ENCODE peak calls at places on chromosomes 4 and X, in ten cellular contexts. E, Z, D, H, Y, G, U, X, P and Q are unnamed samples.

GRCh38 chr4:78417603-78418002 is 134.0 kb upstream of the ANXA3 start:
- DNase-seq in G (no peak), Z (no peak), X (no peak), H (no peak), U (peak; percentile 81), P (no peak), Y (no peak), D (no peak), E (peak; percentile 52), Q (no peak)

GRCh38 chrX:13646154-13646549 is 6.8 kb upstream of the TCEANC start:
- DNase-seq in H (peak; percentile 77), D (peak; percentile 57), G (no peak), Z (peak; percentile 42), X (peak; percentile 35), U (peak; percentile 37), E (peak; percentile 53), P (peak; percentile 66), Y (peak; percentile 57), Q (no peak)

GRCh38 chr4:7649411-7649740 is 214.6 kb upstream of the PSAPL1 start:
- DNase-seq in Y (no peak), G (no peak), X (no peak), H (no peak), D (no peak), U (no peak), Z (no peak), E (no peak), P (no peak), Q (no peak)

GRCh38 chr4:77434299-77435092 is 171.1 kb upstream of the CXCL13 start:
- DNase-seq in X (no peak), D (no peak), Y (no peak), E (no peak), P (no peak), Z (no peak), H (no peak), U (no peak), G (no peak), Q (no peak)

GRCh38 chr4:14864967-14865366 is 137.3 kb upstream of the CPEB2 start:
- DNase-seq in U (no peak), D (no peak), P (no peak), E (no peak), X (no peak), Z (no peak), H (no peak), G (no peak), Y (no peak), Q (no peak)

GRCh38 chrX:74080165-74080564 is 223.8 kb upstream of the ZCCHC13 start:
- DNase-seq in Y (no peak), D (no peak), X (no peak), G (no peak), P (no peak), Z (no peak), U (no peak), H (no peak), E (peak; percentile 26), Q (no peak)

GRCh38 chrX:150731795-150732194 is 38.6 kb downstream of the MTMR1 start:
- DNase-seq in Z (peak; percentile 97), D (no peak), E (peak; percentile 90), X (no peak), H (peak; percentile 93), Y (peak; percentile 87), P (peak; percentile 94), G (peak; percentile 27), U (peak; percentile 92), Q (no peak)

GRCh38 chr4:113636438-113636818 is 125.1 kb downstream of the CAMK2D start:
- DNase-seq in Y (no peak), Z (no peak), D (no peak), H (no peak), G (no peak), P (no peak), U (no peak), E (no peak), X (peak; percentile 17), Q (no peak)

GRCh38 chr4:147560632-147561031 is 56.6 kb upstream of the TMEM184C start:
- DNase-seq in H (peak; percentile 61), U (peak; percentile 64), Y (peak; percentile 74), P (peak; percentile 34), G (no peak), X (no peak), D (no peak), E (peak; percentile 50), Z (peak; percentile 40), Q (no peak)

GRCh38 chr4:37675587-37676290 is 10.4 kb downstream of the RELL1 start:
- DNase-seq in P (no peak), U (peak; percentile 48), G (no peak), D (no peak), Z (no peak), H (no peak), Y (no peak), E (peak; percentile 34), X (peak; percentile 50), Q (no peak)

GRCh38 chrX:19990519-19991349 is at the start of gene BCLAF3:
- DNase-seq in E (peak; percentile 79), U (peak; percentile 53), Y (peak; percentile 85), Z (peak; percentile 77), D (peak; percentile 88), G (peak; percentile 68), X (peak; percentile 94), P (peak; percentile 82), H (peak; percentile 80), Q (peak; percentile 58)

GRCh38 chr4:105990933-105991332 is 95.7 kb downstream of the NPNT start:
- DNase-seq in Y (peak; percentile 91), Z (peak; percentile 66), X (no peak), E (peak; percentile 97), P (peak; percentile 76), D (peak; percentile 71), G (peak; percentile 33), U (peak; percentile 96), H (peak; percentile 96), Q (no peak)

GRCh38 chrX:120453985-120454384 is 15.1 kb downstream of the LAMP2 start:
- DNase-seq in H (peak; percentile 40), Y (no peak), D (no peak), E (peak; percentile 67), U (peak; percentile 56), X (no peak), G (no peak), P (no peak), Z (peak; percentile 53), Q (no peak)

GRCh38 chrX:68146054-68146453 is 287.2 kb downstream of the OPHN1 start:
- DNase-seq in Z (peak; percentile 39), X (no peak), H (peak; percentile 40), U (peak; percentile 50), D (no peak), Y (peak; percentile 57), E (peak; percentile 34), G (no peak), P (peak; percentile 60), Q (no peak)

DNA sequence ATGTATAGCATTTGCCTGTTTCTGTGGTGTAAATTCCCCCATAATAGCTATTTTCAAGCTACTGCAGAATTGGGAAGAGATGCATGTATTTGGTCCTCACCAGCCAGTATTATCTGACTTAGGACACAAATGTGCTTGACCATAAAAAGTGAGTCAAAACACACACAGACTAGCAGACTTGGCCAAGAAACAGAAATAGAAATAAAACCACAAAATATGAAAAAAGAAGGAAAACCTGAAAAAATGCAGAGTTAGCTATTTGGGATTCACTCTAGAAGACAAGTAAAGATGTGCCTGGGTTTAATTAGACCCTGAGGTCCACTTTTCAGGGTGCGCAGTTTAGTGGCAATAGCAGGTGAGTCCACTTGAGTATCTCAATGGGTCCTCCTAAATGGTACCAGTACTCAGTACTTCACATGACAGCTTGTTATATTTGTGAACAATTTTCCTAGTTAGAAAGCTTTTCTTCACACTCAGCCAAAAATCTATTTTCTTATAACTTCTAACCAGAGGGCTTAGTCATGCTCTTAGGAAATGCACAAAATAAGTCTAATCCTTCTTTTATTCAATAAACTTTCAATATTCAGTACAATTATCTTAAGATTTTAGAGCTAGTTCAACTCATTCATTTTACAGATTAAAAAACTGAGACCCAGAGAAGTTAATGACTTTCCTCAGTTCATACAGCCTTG is 108.7 kb upstream of the JADE1 start:
- DNase-seq in E (no peak), G (no peak), D (no peak), U (no peak), H (no peak), X (no peak), P (peak; percentile 43), Z (peak; percentile 56), Y (peak; percentile 8), Q (no peak)
- TF ChIP-seq CTCF in E (no peak), G (no peak), D (no peak), U (no peak), H (no peak), X (no peak), P (no peak), Z (no peak), Y (no peak), Q (no peak)

GRCh38 chrX:40552768-40553167 is 28.0 kb upstream of the ATP6AP2 start:
- DNase-seq in G (no peak), H (peak; percentile 13), E (no peak), P (peak; percentile 20), Z (no peak), Y (peak; percentile 27), X (no peak), U (no peak), D (no peak), Q (no peak)
- TF ChIP-seq CTCF in G (no peak), H (peak; percentile 17), E (peak; percentile 11), P (peak; percentile 42), Z (peak; percentile 10), Y (peak; percentile 19), X (no peak), U (no peak), D (no peak), Q (peak; percentile 18)

DNA sequence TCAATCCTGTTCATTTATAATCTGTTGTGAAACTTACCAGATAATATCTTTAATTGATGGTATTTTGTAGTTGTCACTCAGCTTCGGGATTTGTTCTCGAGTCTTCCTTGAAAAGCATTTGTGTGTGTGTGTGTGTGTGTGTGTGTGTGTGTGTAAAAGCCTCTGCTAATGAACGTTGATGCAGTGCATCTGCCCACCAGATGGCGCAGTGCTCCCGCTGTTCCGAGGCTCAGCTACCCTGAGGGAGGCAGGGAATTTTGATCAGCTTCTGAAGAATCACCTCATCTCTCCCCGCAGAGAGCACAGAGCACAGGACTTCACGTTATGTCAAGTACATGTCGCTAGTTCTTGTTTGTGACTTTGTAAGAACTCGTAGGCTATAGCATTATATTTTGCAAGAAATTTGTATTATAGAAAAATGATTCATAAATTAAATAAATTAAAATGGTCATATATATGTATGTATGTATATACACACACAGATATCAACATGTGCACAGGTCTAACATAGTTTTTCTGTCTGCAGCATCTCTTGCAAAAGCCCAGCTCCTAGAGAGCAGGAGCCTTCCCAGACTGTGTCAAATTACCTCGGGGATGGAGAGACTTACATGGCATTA is 316.7 kb upstream of the IGFBP7 start:
- DNase-seq in U (peak; percentile 55), Y (peak; percentile 82), G (no peak), P (peak; percentile 68), D (peak; percentile 47), E (peak; percentile 61), H (peak; percentile 78), X (peak; percentile 41), Z (peak; percentile 78), Q (peak; percentile 31)
- TF ChIP-seq CTCF in U (peak; percentile 80), Y (peak; percentile 86), G (no peak), P (peak; percentile 67), D (peak; percentile 40), E (peak; percentile 85), H (peak; percentile 61), X (peak; percentile 65), Z (peak; percentile 53), Q (peak; percentile 94)

DNA sequence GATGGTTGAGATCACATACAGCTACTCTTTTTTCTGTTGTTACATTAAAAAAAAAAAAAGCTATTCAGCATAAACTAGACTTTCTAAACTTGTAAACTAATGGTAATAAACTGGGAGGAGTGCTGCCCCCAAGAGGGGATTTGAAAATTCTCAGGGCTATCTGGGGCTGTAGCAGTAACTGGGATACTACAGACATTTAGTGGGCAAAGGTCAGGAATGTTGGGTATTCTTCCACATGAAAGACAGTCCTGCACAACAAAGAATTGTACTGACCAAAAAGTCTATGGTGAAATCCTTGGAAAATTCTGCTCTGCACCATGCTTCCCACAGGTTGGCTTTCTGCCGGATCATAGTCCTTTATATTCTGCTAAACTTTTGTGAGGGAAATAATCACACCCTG is 232.6 kb upstream of the BOD1L1 start:
- DNase-seq in P (peak; percentile 3), Y (no peak), Z (no peak), D (no peak), E (no peak), G (no peak), U (no peak), H (peak; percentile 6), X (no peak), Q (no peak)
- TF ChIP-seq CTCF in P (no peak), Y (peak; percentile 13), Z (no peak), D (no peak), E (peak; percentile 36), G (no peak), U (no peak), H (no peak), X (no peak), Q (no peak)